ENCODE peak calls at places on chromosomes 12 and 14, in seven cellular contexts. Y is GM12865, F is HCT116, A is NCI-H774, X is AG04450, B is tibial nerve, T is ELR. Z is an unnamed sample.
A peak's percentile ranks its signal among the peaks of the same experiment; 100 is the strongest.

GRCh38 chr12:89732511-89732910 is 23.9 kb upstream of the ATP2B1 start:
- DNase-seq in T (peak; percentile 10), Y (no peak), F (no peak), A (no peak), X (no peak), B (no peak), Z (no peak)

GRCh38 chr12:48601013-48601756 is 31.3 kb upstream of the LALBA start:
- DNase-seq in F (no peak), T (peak; percentile 53), B (no peak), Y (peak; percentile 92), A (no peak), X (no peak), Z (peak; percentile 52)

GRCh38 chr12:15837141-15837781 is 44.9 kb upstream of the STRAP start:
- DNase-seq in Y (no peak), B (no peak), F (no peak), A (no peak), T (no peak), X (no peak), Z (no peak)

GRCh38 chr12:92028039-92028709 is 117.5 kb downstream of the BTG1 start:
- DNase-seq in T (no peak), F (no peak), B (no peak), X (no peak), A (no peak), Y (no peak), Z (no peak)

GRCh38 chr12:109743076-109743910 is 29.7 kb downstream of the FAM222A start:
- DNase-seq in F (no peak), A (no peak), B (no peak), T (no peak), X (no peak), Y (no peak), Z (no peak)

GRCh38 chr14:92709340-92710000 is 39.0 kb downstream of the LGMN start:
- DNase-seq in B (no peak), T (no peak), Y (no peak), A (no peak), X (no peak), F (no peak), Z (no peak)

GRCh38 chr14:28052251-28052650 is 714.3 kb upstream of the FOXG1 start:
- DNase-seq in T (no peak), Y (no peak), F (no peak), X (no peak), A (no peak), B (no peak), Z (no peak)

GRCh38 chr14:32564591-32564990 is 235.5 kb downstream of the AKAP6 start:
- DNase-seq in T (no peak), A (no peak), F (no peak), Y (peak; percentile 31), B (peak; percentile 9), X (no peak), Z (no peak)

GRCh38 chr14:59123975-59124374 is 64.5 kb upstream of the DAAM1 start:
- DNase-seq in X (no peak), A (no peak), T (peak; percentile 53), B (no peak), F (no peak), Y (no peak), Z (no peak)

GRCh38 chr12:96334502-96334901 is 65.7 kb downstream of the CDK17 start:
- DNase-seq in X (no peak), A (no peak), F (no peak), T (no peak), Y (no peak), B (no peak), Z (no peak)

GRCh38 chr12:102172436-102172835 is 25.2 kb downstream of the PMCH start:
- DNase-seq in T (no peak), F (no peak), Y (no peak), X (no peak), A (no peak), B (no peak), Z (no peak)

GRCh38 chr12:78732481-78732880 is 132.1 kb upstream of the SYT1 start:
- DNase-seq in Y (no peak), F (no peak), T (no peak), B (no peak), X (no peak), A (no peak), Z (no peak)

GRCh38 chr14:101540481-101540880 is 20.8 kb upstream of the DIO3 start:
- DNase-seq in T (no peak), A (no peak), Y (no peak), B (no peak), X (no peak), F (no peak), Z (no peak)

GRCh38 chr12:25189656-25190055 is 5.3 kb downstream of the DNAI7 start:
- DNase-seq in T (no peak), X (no peak), B (no peak), F (no peak), Y (no peak), A (no peak), Z (no peak)

GRCh38 chr12:52141306-52141705 is 50.5 kb downstream of the KRT80 start:
- DNase-seq in A (no peak), Y (no peak), X (no peak), B (no peak), F (no peak), T (peak; percentile 40), Z (no peak)

GRCh38 chr12:122354958-122355641 is 67.4 kb downstream of the CLIP1 start:
- DNase-seq in B (no peak), A (no peak), Y (no peak), F (no peak), X (no peak), T (no peak), Z (no peak)

GRCh38 chr12:29921307-29921706 is 137.6 kb upstream of the TMTC1 start:
- DNase-seq in X (no peak), F (peak; percentile 21), Y (no peak), A (no peak), B (no peak), T (peak; percentile 2), Z (no peak)

GRCh38 chr14:101291390-101291789 is 269.9 kb upstream of the DIO3 start:
- DNase-seq in T (no peak), X (no peak), Y (no peak), B (no peak), A (no peak), F (no peak), Z (no peak)

GRCh38 chr12:90712671-90713070 is 242.3 kb downstream of the CCER1 start:
- DNase-seq in T (peak; percentile 20), A (no peak), X (no peak), B (no peak), Y (no peak), F (no peak), Z (no peak)

Z was measured in GM20000.